ENCODE peak calls at places on chromosomes 12 and 14, in ten cellular contexts. Z is bronchial epithelial cell, U is AG10803, D is breast epithelium, M is uterus, P is PC-3, E is T-helper 17 cell, G is left ventricle myocardium superior, W is substantia nigra, X is HT1080. J is an unnamed sample.

GRCh38 chr12:98698603-98699463 is 53.7 kb downstream of the APAF1 start:
- DNase-seq in M (peak), Z (peak), D (no peak), X (peak), W (peak), U (peak), P (peak), G (peak), E (no peak), J (peak)

GRCh38 chr12:28034271-28034670 is 61.7 kb upstream of the PTHLH start:
- DNase-seq in U (no peak), M (no peak), P (peak), E (no peak), W (no peak), Z (peak), X (no peak), G (no peak), D (no peak), J (no peak)

GRCh38 chr14:87508333-87508732 is 484.6 kb downstream of the GALC start:
- DNase-seq in Z (peak), D (no peak), M (peak), U (no peak), X (peak), E (no peak), W (no peak), P (peak), G (no peak), J (no peak)

GRCh38 chr14:92539875-92540274 is 26.3 kb downstream of the RIN3 start:
- DNase-seq in Z (no peak), G (peak), P (no peak), W (no peak), M (no peak), D (no peak), X (no peak), U (no peak), E (no peak), J (no peak)

GRCh38 chr14:106013879-106014376 is 487.5 kb downstream of the TMEM121 start:
- DNase-seq in U (no peak), P (no peak), Z (no peak), G (no peak), E (no peak), M (no peak), D (no peak), W (no peak), X (no peak), J (no peak)

GRCh38 chr14:21191809-21192446 is 36.1 kb upstream of the OR5AU1 start:
- DNase-seq in Z (peak), G (peak), E (peak), D (peak), U (peak), P (peak), X (peak), M (peak), W (no peak), J (peak)

GRCh38 chr14:105337966-105338365 is 23.4 kb downstream of the PACS2 start:
- DNase-seq in D (no peak), M (no peak), Z (no peak), W (no peak), U (peak), P (no peak), X (no peak), G (peak), E (no peak), J (peak)

GRCh38 chr12:117485984-117486839 is 124.8 kb upstream of the NOS1 start:
- DNase-seq in X (no peak), E (no peak), U (no peak), Z (no peak), D (no peak), G (no peak), W (no peak), P (peak), M (no peak), J (peak)

GRCh38 chr12:80173465-80173864 is 74.1 kb downstream of the OTOGL start:
- DNase-seq in E (no peak), M (no peak), G (no peak), X (no peak), D (no peak), U (no peak), W (no peak), Z (no peak), P (no peak), J (no peak)

GRCh38 chr14:81350344-81351096 is 49.6 kb downstream of the STON2 start:
- DNase-seq in Z (no peak), D (no peak), P (no peak), U (no peak), W (no peak), X (no peak), G (no peak), M (no peak), E (no peak), J (no peak)

GRCh38 chr12:18284461-18284860 is 23.1 kb downstream of the PIK3C2G start:
- DNase-seq in E (no peak), D (no peak), G (no peak), M (no peak), Z (no peak), X (no peak), W (no peak), U (no peak), P (no peak), J (peak)

GRCh38 chr12:79710707-79711483 is 20.1 kb upstream of the PAWR start:
- DNase-seq in W (no peak), Z (no peak), X (no peak), M (no peak), U (no peak), G (no peak), D (no peak), P (no peak), E (no peak), J (peak)

GRCh38 chr14:36879558-36879957 is 217.9 kb downstream of the PAX9 start:
- DNase-seq in M (no peak), U (no peak), X (no peak), D (no peak), Z (no peak), E (no peak), G (no peak), W (no peak), P (no peak), J (peak)

GRCh38 chr12:106771425-106771824 is 3.1 kb upstream of the RIC8B start:
- DNase-seq in E (no peak), W (no peak), P (no peak), U (no peak), D (no peak), Z (no peak), M (no peak), X (no peak), G (no peak), J (no peak)

GRCh38 chr12:104480826-104481457 is 24.2 kb downstream of the CHST11 start:
- DNase-seq in G (peak), X (peak), P (peak), E (no peak), Z (peak), D (no peak), U (peak), W (no peak), M (no peak), J (no peak)

GRCh38 chr14:99677231-99677891 is 6.7 kb upstream of the CYP46A1 start:
- DNase-seq in E (no peak), U (peak), W (no peak), M (no peak), G (peak), Z (no peak), X (peak), D (no peak), P (no peak), J (no peak)

GRCh38 chr12:93167841-93168492 is 209.8 kb upstream of the NUDT4 start:
- DNase-seq in X (no peak), Z (no peak), E (no peak), G (no peak), U (no peak), W (no peak), P (peak), M (no peak), D (no peak), J (peak)

GRCh38 chr12:62919827-62920226 is 15.1 kb downstream of the PPM1H start:
- DNase-seq in U (peak), W (no peak), Z (peak), E (no peak), D (no peak), M (no peak), G (peak), X (peak), P (peak), J (no peak)